ENCODE peak calls at places on chromosomes 4 and X, in five cellular contexts. P, F, M, U and O are unnamed samples.

GRCh38 chr4:174522183-174523002 is at the start of gene HPGD:
- DNase-seq in P (peak), F (peak), M (no peak), U (peak), O (peak)

GRCh38 chr4:181966084-181966483 is 277.1 kb upstream of the TENM3 start:
- DNase-seq in P (no peak), F (no peak), M (peak), U (no peak), O (peak)

GRCh38 chr4:48252313-48252712 is 17.3 kb downstream of the TEC start:
- DNase-seq in P (no peak), F (no peak), M (no peak), U (no peak), O (peak)

GRCh38 chr4:4507923-4508322 is 33.9 kb downstream of the STX18 start:
- DNase-seq in P (no peak), F (no peak), M (no peak), U (no peak), O (no peak)

GRCh38 chrX:17022205-17022604 is 75.7 kb downstream of the REPS2 start:
- DNase-seq in P (no peak), F (no peak), M (peak), U (no peak), O (no peak)

GRCh38 chr4:94757192-94758140 is at the start of gene BMPR1B:
- DNase-seq in P (peak), F (peak), M (peak), U (peak), O (no peak)

GRCh38 chr4:100945789-100946188 is 401.5 kb downstream of the PPP3CA start:
- DNase-seq in P (no peak), F (no peak), M (no peak), U (no peak), O (no peak)

GRCh38 chr4:26476545-26476944 is 13.7 kb downstream of the CCKAR start:
- DNase-seq in P (no peak), F (no peak), M (no peak), U (no peak), O (no peak)

GRCh38 chr4:21012851-21013331 is 312.6 kb downstream of the PACRGL start:
- DNase-seq in P (peak), F (no peak), M (no peak), U (no peak), O (peak)

GRCh38 chrX:1809581-1809980 is 194.7 kb downstream of the ASMT start:
- DNase-seq in P (no peak), F (no peak), M (no peak), U (no peak), O (no peak)

GRCh38 chr4:142406051-142406549 is 440.0 kb downstream of the INPP4B start:
- DNase-seq in P (no peak), F (no peak), M (no peak), U (peak), O (peak)

GRCh38 chr4:184324939-184325477 is 107.3 kb upstream of the ENPP6 start:
- DNase-seq in P (no peak), F (peak), M (no peak), U (no peak), O (no peak)

GRCh38 chrX:47112316-47112954 is 32.1 kb downstream of the NDUFB11 start:
- DNase-seq in P (no peak), F (no peak), M (no peak), U (peak), O (no peak)

GRCh38 chr4:185634066-185634652 is 98.9 kb upstream of the PDLIM3 start:
- DNase-seq in P (no peak), F (no peak), M (peak), U (no peak), O (peak)

GRCh38 chrX:47242321-47242720 is 9.5 kb downstream of the USP11 start:
- DNase-seq in P (no peak), F (no peak), M (no peak), U (no peak), O (no peak)

GRCh38 chr4:143202824-143203223 is 18.1 kb downstream of the USP38 start:
- DNase-seq in P (peak), F (no peak), M (no peak), U (no peak), O (no peak)

GRCh38 chrX:43969504-43970501 is 3.4 kb downstream of the NDP start:
- DNase-seq in P (peak), F (no peak), M (peak), U (no peak), O (no peak)
- H4K8ac ChIP-seq in P (no peak), F (no peak), M (no peak), U (no peak), O (no peak)

DNA sequence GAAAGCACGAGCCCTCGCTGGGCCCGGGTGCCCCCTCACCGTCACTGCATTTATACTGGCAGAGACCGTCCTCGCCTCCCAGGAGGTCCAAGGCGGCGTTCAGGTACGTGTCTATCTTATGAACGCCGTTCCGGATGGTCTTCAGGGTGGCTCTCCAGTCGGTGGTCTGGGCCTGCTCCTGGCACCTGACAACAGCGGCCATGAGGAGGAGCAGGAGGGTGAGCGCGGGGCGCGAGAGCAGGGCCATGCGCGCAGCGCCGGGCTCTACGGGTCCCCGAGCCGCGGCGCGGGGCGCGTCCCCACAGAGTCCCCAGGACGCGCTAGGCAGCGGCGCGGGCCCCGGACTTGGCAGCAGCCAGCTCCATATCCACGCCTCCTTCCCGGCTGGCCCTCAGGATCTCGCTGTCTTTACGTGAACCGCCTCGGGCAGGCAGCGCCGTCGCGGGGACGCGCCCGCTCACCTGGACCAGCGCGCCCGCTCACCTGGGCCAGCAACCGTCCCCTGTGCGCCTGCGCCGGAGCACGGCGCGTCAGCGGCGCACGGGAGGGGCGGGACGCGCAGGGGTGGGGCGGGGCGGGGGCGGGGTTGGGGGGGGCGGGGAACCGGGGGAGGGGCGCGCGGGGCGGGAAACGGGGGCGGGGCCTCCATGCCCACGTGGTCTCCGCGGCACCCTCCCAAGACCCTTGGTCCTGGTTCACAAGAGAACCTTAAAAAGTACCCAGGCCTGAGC is at the start of gene PLA2G12A:
- DNase-seq in P (peak), F (peak), M (peak), U (peak), O (peak)
- H4K8ac ChIP-seq in P (peak), F (peak), M (peak), U (no peak), O (peak)

GRCh38 chrX:71873459-71873833 is 37.2 kb upstream of the NHSL2 start:
- DNase-seq in P (no peak), F (no peak), M (no peak), U (no peak), O (no peak)
- H4K8ac ChIP-seq in P (no peak), F (no peak), M (no peak), U (no peak), O (no peak)

GRCh38 chr4:115424852-115425251 is 311.4 kb upstream of the NDST4 start:
- DNase-seq in P (no peak), F (no peak), M (no peak), U (no peak), O (no peak)
- H4K8ac ChIP-seq in P (no peak), F (no peak), M (no peak), U (no peak), O (no peak)

DNA sequence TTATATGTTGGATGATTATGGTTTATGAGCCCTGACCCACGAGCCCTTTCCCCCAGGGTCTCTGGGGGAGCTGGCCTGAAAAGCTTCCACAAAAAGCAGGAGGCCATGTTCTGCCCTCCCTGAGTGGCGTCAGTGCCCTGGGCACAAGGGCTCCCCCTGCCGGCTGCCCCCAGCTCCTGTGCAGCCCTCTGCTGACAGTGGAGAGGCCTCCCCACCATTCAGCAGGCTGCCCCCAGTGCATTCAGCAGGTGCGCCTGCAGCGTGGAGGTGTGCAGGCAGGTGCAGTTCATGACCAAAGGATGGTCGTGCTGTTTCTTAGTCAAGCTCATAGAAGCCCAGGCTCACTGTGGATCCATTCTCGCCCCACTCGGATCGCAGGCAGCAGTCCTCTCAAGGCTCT is 12.5 kb upstream of the S100P start:
- DNase-seq in P (no peak), F (peak), M (no peak), U (no peak), O (no peak)
- H4K8ac ChIP-seq in P (no peak), F (no peak), M (no peak), U (no peak), O (no peak)

GRCh38 chr4:84965558-84966381 is 720 bp downstream of the WDFY3 start:
- DNase-seq in P (peak), F (peak), M (peak), U (peak), O (peak)
- H4K8ac ChIP-seq in P (peak), F (peak), M (peak), U (no peak), O (peak)

GRCh38 chrX:102714994-102715393 is 2.7 kb downstream of the GPRASP2 start:
- DNase-seq in P (no peak), F (peak), M (no peak), U (peak), O (no peak)

GRCh38 chrX:102715967-102716366 is 3.7 kb downstream of the GPRASP2 start:
- DNase-seq in P (no peak), F (no peak), M (no peak), U (no peak), O (no peak)

GRCh38 chrX:102723456-102723855 is 2.9 kb downstream of the GPRASP3 start:
- DNase-seq in P (no peak), F (no peak), M (no peak), U (no peak), O (no peak)

DNA sequence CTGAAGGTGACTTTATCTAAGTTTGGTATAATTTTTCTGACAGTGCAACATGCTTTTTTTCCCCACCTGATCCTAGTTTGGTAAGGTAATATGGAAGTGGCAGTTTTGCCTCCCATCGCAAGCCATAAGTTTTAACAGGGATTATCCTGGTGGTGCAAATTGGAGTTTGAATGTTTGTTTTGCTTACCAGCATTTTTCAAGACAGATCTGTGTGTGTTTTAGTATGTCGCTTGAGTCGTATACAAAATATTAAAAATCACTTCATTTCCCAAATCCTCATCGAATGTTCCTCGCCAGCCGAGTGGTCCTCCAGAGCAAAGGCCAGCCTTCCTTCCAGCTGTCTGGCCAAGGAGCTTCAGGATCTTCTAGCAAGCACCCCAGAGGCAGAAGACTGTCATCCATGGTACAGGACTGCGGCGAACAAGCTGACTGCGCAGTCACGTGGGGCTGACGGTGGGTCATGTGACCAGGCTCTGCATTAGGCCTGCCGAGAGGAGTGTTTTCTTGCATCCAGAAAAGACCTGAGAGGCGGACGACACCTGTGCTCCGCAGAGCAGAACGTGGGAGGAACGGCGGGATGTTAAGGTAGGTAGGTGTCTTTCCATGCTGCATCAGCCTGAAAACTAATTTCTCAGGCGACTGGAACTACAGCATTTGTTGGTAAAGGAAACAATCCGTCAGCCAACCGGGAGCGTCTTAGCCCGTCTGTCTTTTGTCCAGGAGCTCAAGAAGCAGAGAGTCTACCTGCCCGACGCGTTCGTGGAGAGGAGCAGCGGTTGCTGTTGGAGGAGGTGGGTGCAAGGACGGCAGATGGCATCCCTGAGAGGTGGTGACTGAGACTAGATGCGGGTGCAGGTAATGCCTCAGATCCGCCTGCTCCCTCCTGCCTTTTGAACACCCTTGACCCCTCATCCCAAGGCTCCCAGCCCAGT is at the start of gene GPRASP3:
- DNase-seq in P (peak), F (peak), M (peak), U (no peak), O (peak)
- H4K8ac ChIP-seq in P (peak), F (peak), M (peak), U (no peak), O (peak)